ENCODE peak calls at places on chromosomes 11 and 22, in five cellular contexts. K is HTR-8/SVneo; W is CD4-positive, alpha-beta memory T cell; F is mesendoderm; Y is HuH-7. Q is an unnamed sample.

GRCh38 chr11:134069426-134069921 is 602 bp downstream of the JAM3 start:
- DNase-seq in K (no peak), W (no peak), F (peak), Y (no peak), Q (no peak)

GRCh38 chr11:62806611-62807121 is 1.4 kb upstream of the NXF1 start:
- DNase-seq in K (no peak), W (no peak), F (peak), Y (no peak), Q (no peak)

GRCh38 chr11:69280994-69281393 is 13.0 kb upstream of the MYEOV start:
- DNase-seq in K (peak), W (no peak), F (peak), Y (no peak), Q (peak)

GRCh38 chr22:19111584-19111983 is 10.6 kb downstream of the DGCR2 start:
- DNase-seq in K (no peak), W (no peak), F (no peak), Y (no peak), Q (no peak)

GRCh38 chr11:133905677-133906156 is 51.1 kb downstream of the IGSF9B start:
- DNase-seq in K (no peak), W (no peak), F (no peak), Y (no peak), Q (no peak)

GRCh38 chr11:34719303-34719848 is 98.5 kb downstream of the EHF start:
- DNase-seq in K (no peak), W (no peak), F (no peak), Y (no peak), Q (no peak)

GRCh38 chr11:3950996-3951662 is 95.7 kb downstream of the STIM1 start:
- DNase-seq in K (no peak), W (peak), F (peak), Y (no peak), Q (peak)

GRCh38 chr11:123509737-123510578 is 79.9 kb downstream of the GRAMD1B start:
- DNase-seq in K (peak), W (no peak), F (peak), Y (no peak), Q (no peak)

GRCh38 chr11:2812371-2812991 is 73.1 kb downstream of the CDKN1C start:
- DNase-seq in K (no peak), W (no peak), F (peak), Y (no peak), Q (no peak)

GRCh38 chr22:30310881-30311771 is 15.6 kb downstream of the TBC1D10A start:
- DNase-seq in K (no peak), W (no peak), F (no peak), Y (no peak), Q (no peak)

GRCh38 chr11:45798793-45799441 is 6.0 kb upstream of the SLC35C1 start:
- DNase-seq in K (no peak), W (no peak), F (no peak), Y (peak), Q (peak)

GRCh38 chr11:88051386-88051785 is 123.9 kb downstream of the RAB38 start:
- DNase-seq in K (no peak), W (no peak), F (no peak), Y (no peak), Q (no peak)

GRCh38 chr11:3077174-3077839 is 20.1 kb upstream of the CARS1 start:
- DNase-seq in K (no peak), W (no peak), F (no peak), Y (no peak), Q (no peak)

GRCh38 chr22:36323182-36323854 is 64.4 kb downstream of the MYH9 start:
- DNase-seq in K (no peak), W (no peak), F (no peak), Y (no peak), Q (no peak)

GRCh38 chr11:48052183-48053040 is 72.1 kb downstream of the PTPRJ start:
- DNase-seq in K (peak), W (no peak), F (peak), Y (no peak), Q (peak)

GRCh38 chr11:90532125-90532524 is 309.3 kb upstream of the CHORDC1 start:
- DNase-seq in K (no peak), W (no peak), F (peak), Y (no peak), Q (no peak)

GRCh38 chr11:119218141-119218878 is 12.2 kb downstream of the CBL start:
- DNase-seq in K (peak), W (no peak), F (no peak), Y (no peak), Q (no peak)

GRCh38 chr11:100709233-100709999 is 22.3 kb downstream of the ARHGAP42 start:
- DNase-seq in K (peak), W (no peak), F (no peak), Y (no peak), Q (no peak)

GRCh38 chr22:39478461-39478860 is 21.6 kb downstream of the MGAT3 start:
- DNase-seq in K (no peak), W (no peak), F (no peak), Y (peak), Q (no peak)

GRCh38 chr11:55503449-55503848 is 50.8 kb upstream of the OR4C15 start:
- DNase-seq in K (no peak), W (no peak), F (no peak), Y (no peak), Q (no peak)

GRCh38 chr11:2135648-2136201 is 3.5 kb downstream of the IGF2 start:
- DNase-seq in K (no peak), W (no peak), F (no peak), Y (no peak), Q (no peak)

GRCh38 chr22:29243874-29244446 is 23.8 kb downstream of the RHBDD3 start:
- DNase-seq in K (no peak), W (no peak), F (no peak), Y (no peak), Q (no peak)